ENCODE peak calls at places on chromosomes 5 and 9, in ten cellular contexts. S is fibroblast of pulmonary artery, P is AG09309, Q is AG04450, T is sigmoid colon, N is astrocyte of the spinal cord, Y is GM12865, M is tibial artery, C is epithelial cell of esophagus, O is fibroblast of the aortic adventitia. H is an unnamed sample.

GRCh38 chr9:76717611-76718010 is 46.6 kb upstream of the PCA3 start:
- DNase-seq in P (no peak), Y (no peak), S (peak), Q (no peak), C (no peak), N (no peak), M (no peak), O (peak), T (no peak), H (no peak)

GRCh38 chr5:142984016-142984415 is 213.8 kb downstream of the ARHGAP26 start:
- DNase-seq in S (no peak), C (peak), M (no peak), T (no peak), P (no peak), Q (no peak), O (peak), Y (no peak), N (peak), H (no peak)

GRCh38 chr9:90874194-90874593 is 72.6 kb downstream of the SYK start:
- DNase-seq in S (no peak), P (no peak), O (no peak), T (no peak), Y (no peak), Q (no peak), M (no peak), N (no peak), C (no peak), H (no peak)

GRCh38 chr5:77806213-77806843 is 30.2 kb upstream of the TBCA start:
- DNase-seq in T (no peak), O (peak), M (no peak), N (peak), C (no peak), S (peak), Y (no peak), P (no peak), Q (no peak), H (no peak)

GRCh38 chr5:5126444-5126843 is 13.7 kb upstream of the ADAMTS16 start:
- DNase-seq in S (no peak), M (no peak), P (peak), O (peak), Y (no peak), Q (no peak), C (peak), N (peak), T (no peak), H (no peak)

GRCh38 chr5:54518146-54519082 is 855 bp downstream of the SNX18 start:
- DNase-seq in Q (no peak), C (peak), S (no peak), N (peak), Y (peak), M (peak), O (peak), P (no peak), T (peak), H (no peak)

GRCh38 chr5:149702953-149703646 is 27.0 kb upstream of the PPARGC1B start:
- DNase-seq in T (no peak), Q (no peak), C (no peak), P (no peak), O (no peak), Y (no peak), N (no peak), S (peak), M (no peak), H (no peak)

GRCh38 chr5:177228751-177229150 is 74.8 kb downstream of the RAB24 start:
- DNase-seq in Q (no peak), O (no peak), P (no peak), Y (no peak), T (no peak), C (no peak), S (no peak), N (no peak), M (no peak), H (no peak)

GRCh38 chr5:87141544-87141943 is 126.1 kb upstream of the RASA1 start:
- DNase-seq in M (no peak), P (no peak), C (no peak), T (no peak), Q (no peak), N (no peak), S (no peak), Y (no peak), O (peak), H (no peak)

GRCh38 chr5:149299451-149300054 is 27.9 kb downstream of the AFAP1L1 start:
- DNase-seq in P (no peak), Y (no peak), O (no peak), T (no peak), M (no peak), C (no peak), S (no peak), Q (no peak), N (no peak), H (no peak)

GRCh38 chr5:158142182-158142581 is 283.2 kb upstream of the CLINT1 start:
- DNase-seq in S (no peak), C (no peak), N (no peak), P (no peak), Q (no peak), M (no peak), Y (no peak), T (no peak), O (no peak), H (no peak)

GRCh38 chr5:167412506-167412905 is 878.9 kb upstream of the WWC1 start:
- DNase-seq in S (no peak), O (no peak), N (no peak), T (no peak), P (no peak), M (no peak), Q (no peak), C (no peak), Y (no peak), H (no peak)

GRCh38 chr9:130667117-130667430 is 2.7 kb downstream of the PRDM12 start:
- DNase-seq in S (no peak), T (no peak), O (no peak), M (no peak), Q (no peak), Y (no peak), N (no peak), C (no peak), P (no peak), H (no peak)

GRCh38 chr9:105421154-105421553 is 26.7 kb upstream of the FSD1L start:
- DNase-seq in C (no peak), P (no peak), T (no peak), Y (no peak), S (no peak), M (no peak), N (no peak), Q (no peak), O (no peak), H (no peak)

GRCh38 chr5:44536650-44537260 is 147.5 kb upstream of the FGF10 start:
- DNase-seq in C (peak), M (no peak), Q (no peak), S (peak), O (peak), P (peak), N (peak), Y (peak), T (no peak), H (no peak)

GRCh38 chr5:117947836-117948235 is 1040.5 kb downstream of the DTWD2 start:
- DNase-seq in C (no peak), O (no peak), S (no peak), Y (no peak), M (no peak), Q (no peak), N (no peak), T (no peak), P (no peak), H (no peak)

GRCh38 chr9:134768332-134769083 is 112.1 kb upstream of the FCN2 start:
- DNase-seq in P (no peak), Y (no peak), T (peak), Q (no peak), S (no peak), C (no peak), O (peak), N (no peak), M (no peak), H (no peak)

GRCh38 chr5:157370967-157371366 is 89.0 kb upstream of the NIPAL4 start:
- DNase-seq in N (peak), O (no peak), C (no peak), Y (no peak), M (no peak), S (no peak), T (peak), P (no peak), Q (peak), H (no peak)

GRCh38 chr5:109718216-109718615 is 28.5 kb downstream of the MAN2A1 start:
- DNase-seq in T (no peak), C (peak), Q (no peak), P (no peak), Y (no peak), S (no peak), O (no peak), N (no peak), M (no peak), H (no peak)

GRCh38 chr5:122076023-122076422 is 2.0 kb downstream of the LOX start:
- DNase-seq in Y (no peak), M (no peak), C (peak), N (peak), Q (no peak), T (no peak), P (no peak), S (peak), O (peak), H (no peak)

GRCh38 chr5:129807162-129807814 is 59.4 kb downstream of the MINAR2 start:
- DNase-seq in T (no peak), Q (no peak), N (no peak), Y (no peak), M (no peak), O (no peak), P (no peak), C (peak), S (no peak), H (no peak)

GRCh38 chr5:107217721-107218130 is 453.0 kb downstream of the EFNA5 start:
- DNase-seq in M (peak), N (no peak), O (no peak), T (peak), Q (no peak), C (peak), S (no peak), Y (no peak), P (no peak), H (no peak)

GRCh38 chr9:126673689-126674364 is 60.1 kb downstream of the LMX1B start:
- DNase-seq in T (no peak), M (no peak), C (peak), Y (no peak), N (no peak), Q (no peak), P (no peak), S (peak), O (no peak), H (no peak)

GRCh38 chr9:120235081-120235480 is 344.9 kb downstream of the CDK5RAP2 start:
- DNase-seq in N (no peak), Q (no peak), C (no peak), T (no peak), P (no peak), S (no peak), Y (no peak), M (no peak), O (no peak), H (no peak)

GRCh38 chr5:167513383-167513782 is 778.1 kb upstream of the WWC1 start:
- DNase-seq in O (no peak), Y (no peak), N (no peak), S (no peak), M (no peak), Q (no peak), T (no peak), C (no peak), P (no peak), H (no peak)

GRCh38 chr5:16737620-16738364 is 121.0 kb upstream of the RETREG1 start:
- DNase-seq in N (peak), O (no peak), M (no peak), S (no peak), T (no peak), C (no peak), P (no peak), Q (no peak), Y (no peak), H (no peak)

GRCh38 chr5:16740046-16740445 is 123.2 kb upstream of the RETREG1 start:
- DNase-seq in C (no peak), Q (no peak), M (no peak), O (no peak), P (no peak), T (no peak), S (no peak), Y (no peak), N (no peak), H (no peak)

GRCh38 chr5:16736158-16736994 is 119.6 kb upstream of the RETREG1 start:
- DNase-seq in S (peak), O (peak), C (peak), T (no peak), Q (peak), Y (no peak), P (no peak), N (peak), M (no peak), H (no peak)

GRCh38 chr5:16735092-16735970 is 118.5 kb upstream of the RETREG1 start:
- DNase-seq in C (no peak), Y (no peak), N (no peak), P (no peak), S (peak), M (no peak), T (no peak), O (no peak), Q (no peak), H (no peak)

DNA sequence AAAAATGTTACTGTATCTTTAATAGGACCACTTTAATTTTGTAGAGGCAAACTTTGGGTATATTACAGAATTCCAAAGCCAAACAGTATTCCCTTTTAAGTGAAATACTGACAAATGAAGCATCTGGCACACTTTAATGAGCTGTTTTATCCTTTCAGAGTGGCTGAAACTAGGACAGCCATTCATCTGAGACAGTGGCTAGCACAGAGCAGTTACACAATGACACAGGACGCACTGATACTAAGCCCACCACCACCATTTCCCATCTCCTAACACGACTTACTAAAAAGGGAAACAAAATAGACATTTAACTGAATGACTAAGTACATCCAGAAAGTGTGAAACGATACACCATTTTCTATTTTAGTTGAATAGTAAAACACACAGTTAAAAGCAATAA is 120.4 kb upstream of the RETREG1 start:
- DNase-seq in N (no peak), Q (no peak), O (no peak), T (no peak), M (no peak), P (no peak), S (no peak), Y (peak), C (no peak), H (no peak)
- H3K4me3 ChIP-seq in N (no peak), Q (no peak), O (no peak), T (no peak), M (no peak), P (no peak), S (no peak), Y (no peak), C (no peak), H (no peak)

GRCh38 chr5:17400724-17401508 is 97.1 kb upstream of the TAF11L2 start:
- DNase-seq in P (no peak), Y (no peak), N (no peak), O (no peak), T (no peak), Q (no peak), C (peak), M (no peak), S (no peak), H (no peak)

GRCh38 chr5:17398866-17399835 is 98.9 kb upstream of the TAF11L2 start:
- DNase-seq in Y (no peak), M (no peak), C (no peak), Q (no peak), O (no peak), S (no peak), P (no peak), T (no peak), N (no peak), H (no peak)

GRCh38 chr5:17399931-17400330 is 98.1 kb upstream of the TAF11L2 start:
- DNase-seq in O (no peak), N (no peak), Q (no peak), S (no peak), T (no peak), P (no peak), C (no peak), Y (no peak), M (no peak), H (no peak)

GRCh38 chr5:17396247-17396646 is 101.8 kb upstream of the TAF11L2 start:
- DNase-seq in Q (no peak), T (no peak), S (no peak), O (peak), P (no peak), C (no peak), N (no peak), Y (no peak), M (no peak), H (no peak)

GRCh38 chr5:17398439-17398838 is 99.6 kb upstream of the TAF11L2 start:
- DNase-seq in S (peak), Q (peak), Y (no peak), O (peak), N (peak), P (peak), C (peak), T (no peak), M (no peak), H (peak)
- TF ChIP-seq CTCF in S (no peak), Q (no peak), Y (no peak), O (no peak), N (no peak), P (no peak), C (no peak), T (no peak), M (no peak), H (no peak)

GRCh38 chr5:95838552-95838951 is 16.0 kb upstream of the GLRX start:
- DNase-seq in M (no peak), T (no peak), N (no peak), S (no peak), Y (no peak), Q (no peak), O (no peak), P (no peak), C (no peak), H (no peak)

GRCh38 chr5:95838001-95838520 is 15.5 kb upstream of the GLRX start:
- DNase-seq in Y (no peak), Q (no peak), C (no peak), S (no peak), P (no peak), N (no peak), T (no peak), M (no peak), O (no peak), H (no peak)

GRCh38 chr5:95837492-95837891 is 15.0 kb upstream of the GLRX start:
- DNase-seq in N (no peak), P (no peak), C (no peak), T (no peak), Q (no peak), O (no peak), Y (no peak), S (no peak), M (no peak), H (no peak)

GRCh38 chr5:95835682-95836405 is 13.3 kb upstream of the GLRX start:
- DNase-seq in M (no peak), O (no peak), T (no peak), S (no peak), Q (no peak), N (no peak), Y (no peak), P (no peak), C (no peak), H (no peak)

DNA sequence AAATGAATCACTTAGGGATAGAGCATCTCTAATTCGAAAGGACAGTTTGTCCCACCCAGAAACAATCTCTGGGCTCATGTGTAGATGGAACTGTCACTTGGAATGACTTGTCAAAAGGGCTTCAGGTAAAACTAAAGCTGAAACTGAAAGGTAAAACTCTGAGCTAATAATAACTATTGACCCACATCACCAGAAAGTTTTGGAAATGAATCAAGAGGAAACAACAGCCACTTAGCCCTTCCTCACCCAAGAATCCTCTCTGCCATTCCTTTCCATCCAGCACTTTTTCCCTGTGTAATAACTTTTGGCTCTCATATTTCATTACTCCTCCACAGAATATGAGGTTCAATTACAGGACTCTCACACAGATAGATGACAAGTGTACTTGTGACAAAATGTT is 14.0 kb upstream of the GLRX start:
- DNase-seq in O (no peak), Y (peak), P (no peak), N (no peak), Q (no peak), C (no peak), M (no peak), S (no peak), T (no peak), H (no peak)
- H3K4me3 ChIP-seq in O (no peak), Y (peak), P (no peak), N (no peak), Q (no peak), C (no peak), M (peak), S (no peak), T (no peak), H (no peak)

DNA sequence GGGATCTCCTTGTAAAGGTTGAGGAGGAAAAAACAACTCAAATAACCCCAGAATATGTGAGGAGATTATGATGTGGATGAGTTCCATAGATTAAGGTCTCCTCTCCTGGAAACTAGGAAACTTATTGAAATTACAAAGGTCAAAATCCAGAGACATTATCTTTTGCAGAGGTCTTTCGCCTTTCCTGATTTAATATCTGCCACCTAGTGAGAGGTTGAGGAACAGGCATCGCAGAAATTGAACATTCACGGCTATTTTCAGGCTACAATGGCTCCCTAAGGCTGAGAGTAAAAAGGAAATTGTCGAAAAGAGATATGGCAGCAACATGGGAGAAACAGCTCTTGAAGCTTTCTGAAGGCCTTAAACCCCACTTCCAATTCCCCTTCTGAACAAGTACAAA is 127.5 kb upstream of the PLCXD3 start:
- DNase-seq in O (no peak), M (no peak), C (no peak), T (no peak), N (no peak), S (no peak), P (no peak), Y (peak), Q (no peak), H (no peak)
- TF ChIP-seq CTCF in O (no peak), M (no peak), C (no peak), T (no peak), N (peak), S (peak), P (peak), Y (peak), Q (peak), H (peak)

GRCh38 chr5:75509956-75510355 is 1.5 kb downstream of the CERT1 start:
- DNase-seq in O (peak), S (peak), C (peak), P (no peak), Q (peak), Y (peak), N (peak), M (peak), T (peak), H (no peak)
- H3K4me3 ChIP-seq in O (peak), S (peak), C (peak), P (peak), Q (peak), Y (peak), N (peak), M (peak), T (peak), H (peak)

H was measured in HFF-Myc.